ENCODE peak calls at places on chromosome 16, in seven cellular contexts. W is C1 segment of cervical spinal cord, O is Kasumi-1, Y is fibroblast of lung, S is left ventricle myocardium inferior, E is occipital lobe, Q is uterus. C is an unnamed sample.

GRCh38 chr16:72191551-72191950 is 19.6 kb upstream of the PMFBP1 start:
- DNase-seq in Q (no peak), E (no peak), W (no peak), O (no peak), S (no peak), Y (no peak), C (no peak)

GRCh38 chr16:83402969-83403368 is 404.8 kb upstream of the HSBP1 start:
- DNase-seq in W (no peak), Q (no peak), S (no peak), O (no peak), Y (peak), E (no peak), C (no peak)

GRCh38 chr16:87392823-87393679 is 915 bp downstream of the MAP1LC3B start:
- DNase-seq in W (no peak), S (peak), Q (peak), E (no peak), O (peak), Y (peak), C (no peak)

GRCh38 chr16:80802902-80803301 is 1.5 kb downstream of the CDYL2 start:
- DNase-seq in Q (no peak), S (no peak), W (no peak), E (no peak), Y (no peak), O (no peak), C (no peak)

GRCh38 chr16:31416371-31416770 is 11.8 kb downstream of the COX6A2 start:
- DNase-seq in S (no peak), E (no peak), Q (no peak), W (no peak), O (no peak), Y (no peak), C (no peak)

GRCh38 chr16:66948034-66948821 is 12.8 kb upstream of the CES3 start:
- DNase-seq in S (no peak), E (no peak), Q (no peak), O (no peak), W (no peak), Y (no peak), C (no peak)

GRCh38 chr16:22318690-22319358 is 21.6 kb downstream of the POLR3E start:
- DNase-seq in Q (no peak), S (no peak), O (peak), Y (peak), W (no peak), E (no peak), C (no peak)

GRCh38 chr16:10256855-10257641 is 74.8 kb upstream of the GRIN2A start:
- DNase-seq in E (no peak), S (no peak), O (peak), W (no peak), Q (no peak), Y (peak), C (no peak)

GRCh38 chr16:81492307-81492706 is 47.7 kb downstream of the CMIP start:
- DNase-seq in S (no peak), E (no peak), W (no peak), Q (no peak), O (no peak), Y (no peak), C (no peak)

GRCh38 chr16:65024649-65025243 is 97.1 kb downstream of the CDH11 start:
- DNase-seq in Q (no peak), Y (no peak), S (no peak), O (no peak), W (no peak), E (no peak), C (no peak)

GRCh38 chr16:27444470-27444869 is 42.5 kb downstream of the IL21R start:
- DNase-seq in W (no peak), O (no peak), Q (no peak), E (no peak), Y (no peak), S (no peak), C (no peak)

GRCh38 chr16:58615280-58615679 is 14.3 kb downstream of the CNOT1 start:
- DNase-seq in Y (peak), O (no peak), Q (no peak), E (no peak), W (no peak), S (no peak), C (no peak)

GRCh38 chr16:88767546-88767945 is 17.5 kb downstream of the PIEZO1 start:
- DNase-seq in S (no peak), O (no peak), Y (no peak), W (no peak), E (no peak), Q (no peak), C (no peak)

GRCh38 chr16:4609200-4610010 is 5.3 kb downstream of the UBALD1 start:
- DNase-seq in E (no peak), S (no peak), W (no peak), O (no peak), Y (no peak), Q (no peak), C (no peak)

GRCh38 chr16:2019500-2019899 is at the start of gene NPW:
- DNase-seq in Y (no peak), S (no peak), O (no peak), Q (no peak), E (no peak), W (no peak), C (no peak)

GRCh38 chr16:1613728-1614225 is 1.6 kb downstream of the CRAMP1 start:
- DNase-seq in E (no peak), W (no peak), Y (no peak), S (no peak), Q (peak), O (no peak), C (no peak)

GRCh38 chr16:58280846-58281301 is 14.0 kb downstream of the PRSS54 start:
- DNase-seq in W (no peak), Q (no peak), O (no peak), S (no peak), Y (no peak), E (no peak), C (no peak)

GRCh38 chr16:69089091-69089912 is 16.2 kb upstream of the HAS3 start:
- DNase-seq in W (no peak), E (no peak), S (no peak), Q (no peak), O (no peak), Y (no peak), C (no peak)

GRCh38 chr16:29995911-29996772 is at the start of gene INO80E:
- DNase-seq in Q (peak), O (peak), E (peak), W (peak), S (peak), Y (peak), C (peak)

GRCh38 chr16:57424599-57424998 is 20.0 kb downstream of the CCL17 start:
- DNase-seq in O (no peak), Y (no peak), W (no peak), Q (no peak), E (no peak), S (no peak), C (no peak)

GRCh38 chr16:48099455-48099854 is 56.3 kb downstream of the ABCC12 start:
- DNase-seq in W (no peak), Y (no peak), O (no peak), E (no peak), S (peak), Q (no peak), C (no peak)

GRCh38 chr16:55370762-55371482 is 46.9 kb downstream of the IRX6 start:
- DNase-seq in Q (peak), S (peak), E (peak), W (peak), Y (peak), O (no peak), C (peak)

GRCh38 chr16:7013990-7014389 is 318.7 kb upstream of the RBFOX1 start:
- DNase-seq in E (no peak), Q (no peak), O (no peak), Y (peak), W (no peak), S (no peak), C (no peak)

GRCh38 chr16:70419384-70420327 is 19.2 kb downstream of the ST3GAL2 start:
- DNase-seq in Q (no peak), E (no peak), S (no peak), Y (no peak), W (no peak), O (peak), C (no peak)

GRCh38 chr16:11658896-11659708 is 9.2 kb upstream of the SNN start:
- DNase-seq in E (no peak), Q (no peak), W (peak), S (no peak), Y (peak), O (no peak), C (no peak)

GRCh38 chr16:69520800-69521602 is 44.8 kb upstream of the NFAT5 start:
- DNase-seq in Y (peak), O (no peak), W (no peak), S (no peak), Q (no peak), E (no peak), C (peak)

GRCh38 chr16:23288726-23289512 is 13.2 kb upstream of the SCNN1B start:
- DNase-seq in O (no peak), Y (no peak), E (no peak), S (no peak), Q (no peak), W (no peak), C (no peak)

GRCh38 chr16:84369938-84370627 is 1.7 kb downstream of the ATP2C2 start:
- DNase-seq in S (no peak), W (no peak), O (no peak), Y (no peak), Q (no peak), E (no peak), C (no peak)

GRCh38 chr16:58116046-58116445 is 13.1 kb downstream of the CFAP20 start:
- DNase-seq in W (no peak), O (no peak), S (no peak), Q (no peak), E (no peak), Y (no peak), C (no peak)

GRCh38 chr16:2031081-2031577 is 4.4 kb downstream of the NHERF2 start:
- DNase-seq in S (peak), Y (no peak), Q (no peak), W (no peak), O (no peak), E (no peak), C (no peak)

GRCh38 chr16:17368511-17368910 is 102.2 kb downstream of the XYLT1 start:
- DNase-seq in O (no peak), W (no peak), Y (no peak), E (no peak), Q (no peak), S (no peak), C (no peak)

GRCh38 chr16:79381552-79382042 is 218.9 kb downstream of the MAF start:
- DNase-seq in O (no peak), E (no peak), Q (no peak), S (no peak), W (no peak), Y (peak), C (no peak)

GRCh38 chr16:3665508-3665907 is 11.0 kb downstream of the DNASE1 start:
- DNase-seq in S (no peak), E (no peak), Y (no peak), Q (no peak), O (no peak), W (no peak), C (no peak)

GRCh38 chr16:70605284-70605659 is 41.1 kb upstream of the IL34 start:
- DNase-seq in Q (no peak), W (no peak), O (no peak), S (no peak), E (no peak), Y (peak), C (no peak)

GRCh38 chr16:81581107-81581506 is 136.5 kb downstream of the CMIP start:
- DNase-seq in E (no peak), Y (no peak), S (no peak), W (no peak), Q (no peak), O (no peak), C (no peak)

GRCh38 chr16:48526058-48526957 is 83.7 kb downstream of the N4BP1 start:
- DNase-seq in W (no peak), S (no peak), Y (no peak), E (no peak), Q (no peak), O (no peak), C (no peak)

GRCh38 chr16:79278506-79278905 is 322.0 kb downstream of the MAF start:
- DNase-seq in O (no peak), W (no peak), E (no peak), Y (no peak), S (no peak), Q (no peak), C (no peak)

GRCh38 chr16:56269824-56270684 is 78.8 kb downstream of the GNAO1 start:
- DNase-seq in W (no peak), Q (no peak), S (no peak), E (peak), Y (no peak), O (no peak), C (no peak)

GRCh38 chr16:8900343-8900742 is 18.2 kb downstream of the LITAFD start:
- DNase-seq in Y (no peak), O (no peak), S (no peak), W (no peak), E (no peak), Q (no peak), C (no peak)

GRCh38 chr16:8070501-8070900 is 519.8 kb downstream of the TMEM114 start:
- DNase-seq in E (peak), Q (no peak), S (no peak), O (no peak), Y (no peak), W (peak), C (no peak)